ENCODE peak calls at places on chromosomes 7 and 10, in ten cellular contexts. X, B, W, C, H, K, G, Q, O and N are unnamed samples.

GRCh38 chr10:12629767-12630165 is 280.4 kb downstream of the CAMK1D start:
- DNase-seq in X (no peak), B (no peak), W (no peak), C (no peak), H (no peak), K (no peak), G (no peak), Q (no peak), O (no peak), N (no peak)

GRCh38 chr7:2633538-2634264 is 1.9 kb downstream of the TTYH3 start:
- DNase-seq in X (no peak), B (peak; percentile 85), W (peak; percentile 76), C (no peak), H (no peak), K (peak; percentile 70), G (no peak), Q (peak; percentile 93), O (peak; percentile 74), N (no peak)

GRCh38 chr10:63256047-63256773 is 123.1 kb downstream of the NRBF2 start:
- DNase-seq in X (no peak), B (no peak), W (no peak), C (no peak), H (no peak), K (no peak), G (no peak), Q (peak; percentile 45), O (no peak), N (no peak)

GRCh38 chr10:3136763-3137611 is 35.6 kb downstream of the PITRM1 start:
- DNase-seq in X (no peak), B (no peak), W (peak; percentile 63), C (no peak), H (no peak), K (no peak), G (no peak), Q (peak; percentile 66), O (no peak), N (no peak)

GRCh38 chr7:159211540-159212182 is 67.0 kb upstream of the VIPR2 start:
- DNase-seq in X (no peak), B (no peak), W (no peak), C (no peak), H (no peak), K (no peak), G (peak; percentile 45), Q (no peak), O (peak; percentile 25), N (no peak)

GRCh38 chr10:24920907-24921881 is 31.2 kb downstream of the PRTFDC1 start:
- DNase-seq in X (peak; percentile 25), B (peak; percentile 71), W (peak; percentile 95), C (no peak), H (no peak), K (peak; percentile 49), G (no peak), Q (peak; percentile 100), O (peak; percentile 59), N (no peak)

GRCh38 chr10:12418000-12418399 is 68.7 kb downstream of the CAMK1D start:
- DNase-seq in X (no peak), B (no peak), W (no peak), C (no peak), H (no peak), K (no peak), G (no peak), Q (peak; percentile 94), O (no peak), N (no peak)

GRCh38 chr7:36277247-36277542 is 112.5 kb upstream of the ANLN start:
- DNase-seq in X (no peak), B (no peak), W (no peak), C (no peak), H (no peak), K (no peak), G (no peak), Q (no peak), O (no peak), N (no peak)

GRCh38 chr7:17672774-17673173 is 267.5 kb downstream of the SNX13 start:
- DNase-seq in X (no peak), B (no peak), W (no peak), C (no peak), H (no peak), K (no peak), G (no peak), Q (no peak), O (no peak), N (no peak)

GRCh38 chr10:10293431-10293830 is 724.2 kb upstream of the CELF2 start:
- DNase-seq in X (peak; percentile 62), B (no peak), W (no peak), C (no peak), H (no peak), K (no peak), G (no peak), Q (peak; percentile 14), O (peak; percentile 68), N (no peak)

GRCh38 chr10:77906863-77907861 is 19.4 kb downstream of the DLG5 start:
- DNase-seq in X (no peak), B (no peak), W (no peak), C (no peak), H (no peak), K (peak; percentile 70), G (no peak), Q (no peak), O (no peak), N (no peak)

GRCh38 chr7:87219545-87220025 is at the start of gene TMEM243:
- DNase-seq in X (peak; percentile 65), B (peak; percentile 85), W (no peak), C (peak; percentile 74), H (peak; percentile 43), K (peak; percentile 68), G (peak; percentile 69), Q (peak; percentile 63), O (peak; percentile 82), N (peak; percentile 85)

GRCh38 chr7:116592041-116592355 is 67.2 kb downstream of the CAV1 start:
- DNase-seq in X (no peak), B (no peak), W (no peak), C (no peak), H (no peak), K (no peak), G (no peak), Q (no peak), O (no peak), N (no peak)
- TF ChIP-seq CTCF in X (no peak), B (peak; percentile 73), W (no peak), C (peak; percentile 29), H (peak; percentile 31), K (peak; percentile 50), G (peak; percentile 3), Q (no peak), O (peak; percentile 17), N (no peak)

DNA sequence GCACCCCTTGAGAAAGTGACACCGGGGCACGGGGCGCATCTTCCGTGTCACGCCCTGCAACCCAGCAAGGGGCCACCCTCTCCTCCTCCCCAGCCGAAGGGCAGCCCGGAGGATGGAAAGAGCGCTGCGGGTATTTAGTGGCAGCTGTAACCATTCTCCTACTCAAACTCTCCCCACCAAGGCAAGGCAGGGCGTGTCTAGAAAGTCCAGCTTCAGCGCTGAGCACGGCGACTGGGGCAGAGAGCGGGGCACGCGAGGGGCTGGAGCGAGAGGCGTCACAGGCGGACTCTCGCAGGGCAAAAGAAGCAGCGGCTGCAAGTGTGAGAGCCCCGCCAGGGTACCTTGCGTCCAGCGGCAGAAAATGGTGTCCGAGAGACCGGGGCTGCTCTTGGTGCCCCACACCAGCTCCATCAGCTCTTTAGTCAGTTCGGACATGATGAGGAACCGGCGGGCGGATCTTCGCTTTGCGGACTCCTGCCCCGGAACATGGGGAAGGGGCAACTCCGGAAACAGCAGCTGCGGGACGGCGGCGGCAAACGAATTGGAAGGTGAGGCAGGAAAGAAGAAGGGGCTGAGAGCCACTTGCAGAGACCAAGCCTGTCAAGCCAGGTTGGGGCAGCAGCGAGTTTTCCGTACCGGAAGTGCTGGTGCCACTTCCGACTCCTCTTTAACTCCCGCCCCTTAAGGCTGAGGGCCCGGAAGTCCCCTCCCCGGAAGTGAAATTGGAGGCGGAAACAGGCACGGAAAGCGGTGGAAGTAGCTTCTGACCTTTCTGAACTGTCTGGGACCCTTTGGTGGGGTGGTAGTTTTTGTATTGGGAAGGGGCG is at the start of gene MINDY3:
- DNase-seq in X (peak; percentile 73), B (peak; percentile 53), W (no peak), C (peak; percentile 67), H (peak; percentile 56), K (peak; percentile 73), G (peak; percentile 71), Q (peak; percentile 76), O (peak; percentile 90), N (peak; percentile 76)
- TF ChIP-seq CTCF in X (no peak), B (no peak), W (no peak), C (no peak), H (no peak), K (no peak), G (no peak), Q (no peak), O (no peak), N (no peak)

GRCh38 chr10:74976565-74976964 is 134.9 kb upstream of the SAMD8 start:
- DNase-seq in X (peak; percentile 33), B (no peak), W (no peak), C (no peak), H (no peak), K (no peak), G (no peak), Q (no peak), O (peak; percentile 61), N (no peak)
- TF ChIP-seq CTCF in X (peak; percentile 28), B (no peak), W (no peak), C (no peak), H (no peak), K (no peak), G (no peak), Q (no peak), O (peak; percentile 63), N (no peak)

GRCh38 chr7:155262010-155262409 is 35.7 kb upstream of the INSIG1 start:
- DNase-seq in X (no peak), B (no peak), W (no peak), C (no peak), H (no peak), K (no peak), G (no peak), Q (no peak), O (no peak), N (no peak)

GRCh38 chr7:155263522-155264197 is 34.0 kb upstream of the INSIG1 start:
- DNase-seq in X (no peak), B (no peak), W (no peak), C (no peak), H (no peak), K (no peak), G (no peak), Q (peak; percentile 8), O (no peak), N (no peak)

GRCh38 chr7:155261031-155261985 is 36.4 kb upstream of the INSIG1 start:
- DNase-seq in X (peak; percentile 8), B (no peak), W (no peak), C (no peak), H (no peak), K (no peak), G (no peak), Q (no peak), O (no peak), N (no peak)

GRCh38 chr7:155265144-155265543 is 32.5 kb upstream of the INSIG1 start:
- DNase-seq in X (no peak), B (no peak), W (no peak), C (no peak), H (no peak), K (no peak), G (no peak), Q (no peak), O (no peak), N (no peak)

DNA sequence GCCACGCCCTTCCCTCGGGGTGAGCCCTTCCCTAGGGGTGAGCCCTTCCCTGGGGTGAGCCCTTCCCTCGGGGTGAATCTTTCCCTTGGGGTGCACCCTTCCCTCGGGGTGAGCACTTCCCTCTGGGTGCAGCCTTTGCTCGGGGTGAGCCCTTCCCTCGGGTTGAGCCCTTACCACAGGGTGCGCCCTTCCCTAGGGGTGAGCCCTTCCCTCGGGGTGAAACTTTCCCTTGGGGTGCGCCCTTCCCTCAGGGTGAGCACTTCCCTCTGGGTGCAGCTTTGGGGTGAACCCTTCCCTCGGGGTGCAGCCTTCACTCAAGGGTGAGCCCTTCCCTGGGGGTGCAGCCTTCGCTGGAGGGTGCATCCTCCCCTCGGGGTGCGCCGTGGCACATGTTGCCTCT is 34.6 kb upstream of the INSIG1 start:
- DNase-seq in X (no peak), B (no peak), W (no peak), C (no peak), H (no peak), K (no peak), G (no peak), Q (no peak), O (no peak), N (no peak)
- TF ChIP-seq CTCF in X (no peak), B (no peak), W (no peak), C (no peak), H (no peak), K (no peak), G (no peak), Q (no peak), O (no peak), N (no peak)